ENCODE peak calls at places on chromosome 5, in seven cellular contexts. One of them, this sample, is unnamed.

GRCh38 chr5:13003457-13003856 is 941.0 kb downstream of the DNAH5 start:
- DNase-seq in neural crest cell: no peak
- DNase-seq in endothelial cell: no peak
- DNase-seq in T-helper 2 cell: no peak
- DNase-seq in CD8-positive, alpha-beta memory T cell: no peak
- DNase-seq in activated CD4-positive, CD25-positive, alpha-beta regulatory T cell treated with anti-CD3 and anti-CD28 coated beads, Interleukin-2, amount 50 U/mL, for 16 hours: no peak
- DNase-seq in NCI-H1930: no peak
- DNase-seq in this sample: no peak

GRCh38 chr5:13695076-13695712 is 249.3 kb downstream of the DNAH5 start:
- DNase-seq in activated CD4-positive, CD25-positive, alpha-beta regulatory T cell treated with anti-CD3 and anti-CD28 coated beads, Interleukin-2, amount 50 U/mL, for 16 hours: no peak
- DNase-seq in NCI-H1930: no peak
- DNase-seq in neural crest cell: no peak
- DNase-seq in T-helper 2 cell: no peak
- DNase-seq in CD8-positive, alpha-beta memory T cell: no peak
- DNase-seq in endothelial cell: no peak
- DNase-seq in this sample: no peak

GRCh38 chr5:27733242-27733641 is 694.9 kb upstream of the CDH9 start:
- DNase-seq in activated CD4-positive, CD25-positive, alpha-beta regulatory T cell treated with anti-CD3 and anti-CD28 coated beads, Interleukin-2, amount 50 U/mL, for 16 hours: no peak
- DNase-seq in CD8-positive, alpha-beta memory T cell: no peak
- DNase-seq in neural crest cell: no peak
- DNase-seq in T-helper 2 cell: no peak
- DNase-seq in endothelial cell: no peak
- DNase-seq in NCI-H1930: no peak
- DNase-seq in this sample: no peak

GRCh38 chr5:50439221-50439620 is 1.9 kb downstream of the EMB start:
- DNase-seq in neural crest cell: no peak
- DNase-seq in NCI-H1930: no peak
- DNase-seq in CD8-positive, alpha-beta memory T cell: no peak
- DNase-seq in endothelial cell: no peak
- DNase-seq in T-helper 2 cell: no peak
- DNase-seq in activated CD4-positive, CD25-positive, alpha-beta regulatory T cell treated with anti-CD3 and anti-CD28 coated beads, Interleukin-2, amount 50 U/mL, for 16 hours: no peak
- DNase-seq in this sample: no peak

GRCh38 chr5:17374157-17374556 is 123.9 kb upstream of the TAF11L2 start:
- DNase-seq in activated CD4-positive, CD25-positive, alpha-beta regulatory T cell treated with anti-CD3 and anti-CD28 coated beads, Interleukin-2, amount 50 U/mL, for 16 hours: no peak
- DNase-seq in endothelial cell: no peak
- DNase-seq in CD8-positive, alpha-beta memory T cell: no peak
- DNase-seq in T-helper 2 cell: no peak
- DNase-seq in NCI-H1930: no peak
- DNase-seq in neural crest cell: no peak
- DNase-seq in this sample: no peak

GRCh38 chr5:68843600-68844342 is 250.0 kb upstream of the SLC30A5 start:
- DNase-seq in CD8-positive, alpha-beta memory T cell: no peak
- DNase-seq in T-helper 2 cell: no peak
- DNase-seq in NCI-H1930: no peak
- DNase-seq in endothelial cell: no peak
- DNase-seq in activated CD4-positive, CD25-positive, alpha-beta regulatory T cell treated with anti-CD3 and anti-CD28 coated beads, Interleukin-2, amount 50 U/mL, for 16 hours: no peak
- DNase-seq in neural crest cell: no peak
- DNase-seq in this sample: no peak

GRCh38 chr5:10633271-10634049 is 69.6 kb downstream of the ANKRD33B start:
- DNase-seq in endothelial cell: no peak
- DNase-seq in NCI-H1930: no peak
- DNase-seq in T-helper 2 cell: no peak
- DNase-seq in neural crest cell: no peak
- DNase-seq in activated CD4-positive, CD25-positive, alpha-beta regulatory T cell treated with anti-CD3 and anti-CD28 coated beads, Interleukin-2, amount 50 U/mL, for 16 hours: peak
- DNase-seq in CD8-positive, alpha-beta memory T cell: peak
- DNase-seq in this sample: no peak

GRCh38 chr5:115402822-115403577 is 106.5 kb upstream of the CCDC112 start:
- DNase-seq in neural crest cell: no peak
- DNase-seq in NCI-H1930: no peak
- DNase-seq in endothelial cell: no peak
- DNase-seq in activated CD4-positive, CD25-positive, alpha-beta regulatory T cell treated with anti-CD3 and anti-CD28 coated beads, Interleukin-2, amount 50 U/mL, for 16 hours: no peak
- DNase-seq in CD8-positive, alpha-beta memory T cell: no peak
- DNase-seq in T-helper 2 cell: no peak
- DNase-seq in this sample: no peak

GRCh38 chr5:127330116-127330515 is 39.5 kb downstream of the MEGF10 start:
- DNase-seq in T-helper 2 cell: no peak
- DNase-seq in endothelial cell: no peak
- DNase-seq in CD8-positive, alpha-beta memory T cell: no peak
- DNase-seq in activated CD4-positive, CD25-positive, alpha-beta regulatory T cell treated with anti-CD3 and anti-CD28 coated beads, Interleukin-2, amount 50 U/mL, for 16 hours: no peak
- DNase-seq in NCI-H1930: no peak
- DNase-seq in neural crest cell: no peak
- DNase-seq in this sample: no peak

GRCh38 chr5:173880306-173880985 is 7.7 kb upstream of the CPEB4 start:
- DNase-seq in neural crest cell: no peak
- DNase-seq in endothelial cell: no peak
- DNase-seq in activated CD4-positive, CD25-positive, alpha-beta regulatory T cell treated with anti-CD3 and anti-CD28 coated beads, Interleukin-2, amount 50 U/mL, for 16 hours: no peak
- DNase-seq in NCI-H1930: no peak
- DNase-seq in T-helper 2 cell: no peak
- DNase-seq in CD8-positive, alpha-beta memory T cell: no peak
- DNase-seq in this sample: no peak

GRCh38 chr5:173745123-173745522 is 128.7 kb upstream of the BOD1 start:
- DNase-seq in CD8-positive, alpha-beta memory T cell: no peak
- DNase-seq in endothelial cell: no peak
- DNase-seq in NCI-H1930: no peak
- DNase-seq in neural crest cell: no peak
- DNase-seq in activated CD4-positive, CD25-positive, alpha-beta regulatory T cell treated with anti-CD3 and anti-CD28 coated beads, Interleukin-2, amount 50 U/mL, for 16 hours: no peak
- DNase-seq in T-helper 2 cell: no peak
- DNase-seq in this sample: no peak

GRCh38 chr5:142908659-142909058 is 138.5 kb downstream of the ARHGAP26 start:
- DNase-seq in CD8-positive, alpha-beta memory T cell: no peak
- DNase-seq in endothelial cell: no peak
- DNase-seq in activated CD4-positive, CD25-positive, alpha-beta regulatory T cell treated with anti-CD3 and anti-CD28 coated beads, Interleukin-2, amount 50 U/mL, for 16 hours: no peak
- DNase-seq in NCI-H1930: no peak
- DNase-seq in T-helper 2 cell: no peak
- DNase-seq in neural crest cell: no peak
- DNase-seq in this sample: no peak